ENCODE peak calls at places on chromosomes 2 and 18, in five cellular contexts. T, X, P, A and R are unnamed samples.

GRCh38 chr2:46540496-46541342 is 61.4 kb downstream of the TMEM247 start:
- DNase-seq in T (peak; percentile 77), X (peak; percentile 88), P (no peak), A (peak; percentile 60), R (peak; percentile 51)

GRCh38 chr2:50672286-50672685 is 359.6 kb downstream of the NRXN1 start:
- DNase-seq in T (no peak), X (no peak), P (no peak), A (no peak), R (no peak)

GRCh38 chr2:154697422-154698237 is 865 bp upstream of the KCNJ3 start:
- DNase-seq in T (peak; percentile 72), X (peak; percentile 70), P (no peak), A (no peak), R (peak; percentile 85)

GRCh38 chr18:68740966-68741365 is 26.1 kb upstream of the TMX3 start:
- DNase-seq in T (no peak), X (no peak), P (no peak), A (no peak), R (no peak)

GRCh38 chr2:238613610-238614009 is 186.9 kb downstream of the ASB1 start:
- DNase-seq in T (no peak), X (no peak), P (no peak), A (no peak), R (no peak)

GRCh38 chr2:72824224-72824842 is 1.5 kb downstream of the EXOC6B start:
- DNase-seq in T (no peak), X (no peak), P (peak; percentile 47), A (no peak), R (no peak)

GRCh38 chr2:189913851-189914250 is 129.6 kb downstream of the PMS1 start:
- DNase-seq in T (no peak), X (no peak), P (no peak), A (no peak), R (no peak)

GRCh38 chr2:121561617-121562268 is 31.1 kb downstream of the RNU4ATAC start:
- DNase-seq in T (no peak), X (peak; percentile 39), P (no peak), A (no peak), R (no peak)

GRCh38 chr2:234377761-234378341 is 119.0 kb downstream of the ARL4C start:
- DNase-seq in T (no peak), X (peak; percentile 35), P (no peak), A (no peak), R (peak; percentile 65)

GRCh38 chr2:100627653-100628300 is 65.0 kb downstream of the PDCL3 start:
- DNase-seq in T (no peak), X (no peak), P (no peak), A (no peak), R (no peak)

GRCh38 chr2:101520246-101520645 is 45.3 kb upstream of the RFX8 start:
- DNase-seq in T (no peak), X (peak; percentile 8), P (no peak), A (no peak), R (no peak)

GRCh38 chr18:12679183-12679786 is 21.4 kb upstream of the SPIRE1 start:
- DNase-seq in T (peak; percentile 83), X (peak; percentile 11), P (no peak), A (peak; percentile 70), R (no peak)

GRCh38 chr2:119950966-119951365 is 61.9 kb upstream of the EPB41L5 start:
- DNase-seq in T (no peak), X (no peak), P (no peak), A (no peak), R (no peak)

GRCh38 chr2:180358458-180358857 is 351.4 kb upstream of the CWC22 start:
- DNase-seq in T (no peak), X (no peak), P (no peak), A (no peak), R (no peak)

GRCh38 chr2:180360283-180360618 is 353.2 kb upstream of the CWC22 start:
- DNase-seq in T (no peak), X (no peak), P (no peak), A (no peak), R (no peak)

GRCh38 chr2:180364719-180365118 is 357.6 kb upstream of the CWC22 start:
- DNase-seq in T (no peak), X (no peak), P (no peak), A (no peak), R (no peak)

GRCh38 chr2:180356676-180357075 is 349.6 kb upstream of the CWC22 start:
- DNase-seq in T (no peak), X (no peak), P (no peak), A (no peak), R (no peak)

GRCh38 chr2:180359522-180360282 is 352.6 kb upstream of the CWC22 start:
- DNase-seq in T (no peak), X (peak; percentile 38), P (peak; percentile 8), A (no peak), R (peak; percentile 54)
- H3K27ac ChIP-seq in T (no peak overlapping the region), X (no peak overlapping the region), P (no peak overlapping the region), A (no peak overlapping the region), R (no peak overlapping the region)

GRCh38 chr2:32064713-32065112 is 1.4 kb downstream of the SPAST start:
- DNase-seq in T (no peak), X (no peak), P (no peak), A (no peak), R (no peak)
- H3K27ac ChIP-seq in T (peak overlapping the region; percentile 92), X (no peak overlapping the region), P (no peak overlapping the region), A (peak overlapping the region; percentile 88), R (no peak overlapping the region)

GRCh38 chr18:48869591-48869990 is 81.2 kb downstream of the SMAD7 start:
- DNase-seq in T (no peak), X (no peak), P (no peak), A (no peak), R (no peak)

GRCh38 chr18:48872234-48873145 is 78.3 kb downstream of the SMAD7 start:
- DNase-seq in T (no peak), X (no peak), P (no peak), A (no peak), R (no peak)

GRCh38 chr18:48874233-48874632 is 76.5 kb downstream of the SMAD7 start:
- DNase-seq in T (peak; percentile 66), X (no peak), P (no peak), A (no peak), R (no peak)

GRCh38 chr18:48868468-48869466 is 82.0 kb downstream of the SMAD7 start:
- DNase-seq in T (no peak), X (no peak), P (no peak), A (no peak), R (no peak)

GRCh38 chr18:48871391-48872166 is 79.2 kb downstream of the SMAD7 start:
- DNase-seq in T (peak; percentile 64), X (no peak), P (no peak), A (no peak), R (no peak)
- H3K27ac ChIP-seq in T (peak overlapping the region; percentile 81), X (no peak overlapping the region), P (no peak overlapping the region), A (no peak overlapping the region), R (no peak overlapping the region)

GRCh38 chr2:181904022-181904632 is 12.6 kb downstream of the ITPRID2 start:
- DNase-seq in T (no peak), X (peak; percentile 51), P (no peak), A (no peak), R (no peak)

GRCh38 chr2:181907635-181908034 is 16.1 kb downstream of the ITPRID2 start:
- DNase-seq in T (no peak), X (no peak), P (no peak), A (no peak), R (no peak)

GRCh38 chr2:181907005-181907549 is 15.5 kb downstream of the ITPRID2 start:
- DNase-seq in T (no peak), X (no peak), P (no peak), A (no peak), R (no peak)

GRCh38 chr2:181900007-181900651 is 8.6 kb downstream of the ITPRID2 start:
- DNase-seq in T (no peak), X (peak; percentile 34), P (no peak), A (no peak), R (no peak)

DNA sequence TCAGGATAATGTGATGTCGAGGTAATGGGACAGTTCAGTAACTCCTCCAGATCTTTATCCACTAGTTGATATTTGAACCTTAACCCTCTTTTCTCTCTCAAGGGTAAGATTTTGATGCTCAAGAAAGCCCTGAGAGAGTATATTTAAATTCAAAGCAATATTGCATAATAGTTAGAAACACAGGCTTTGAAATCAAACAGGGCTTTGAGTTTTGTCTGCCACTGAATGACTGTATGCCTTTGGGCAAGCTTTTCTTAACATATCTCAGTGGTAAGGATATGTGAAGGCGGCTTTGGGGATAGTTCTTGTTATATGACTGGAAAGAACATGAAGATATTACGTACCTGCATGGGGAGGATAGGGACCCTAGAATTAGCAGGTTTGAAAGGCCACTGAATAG is 11.1 kb downstream of the ITPRID2 start:
- DNase-seq in T (no peak), X (no peak), P (no peak), A (no peak), R (no peak)
- H3K27ac ChIP-seq in T (no peak overlapping the region), X (no peak overlapping the region), P (peak overlapping the region; percentile 99), A (no peak overlapping the region), R (no peak overlapping the region)

GRCh38 chr18:48134609-48135008 is 204.2 kb upstream of the SMAD2 start:
- DNase-seq in T (no peak), X (no peak), P (no peak), A (no peak), R (no peak)
- H3K27ac ChIP-seq in T (no peak overlapping the region), X (no peak overlapping the region), P (no peak overlapping the region), A (no peak overlapping the region), R (no peak overlapping the region)

DNA sequence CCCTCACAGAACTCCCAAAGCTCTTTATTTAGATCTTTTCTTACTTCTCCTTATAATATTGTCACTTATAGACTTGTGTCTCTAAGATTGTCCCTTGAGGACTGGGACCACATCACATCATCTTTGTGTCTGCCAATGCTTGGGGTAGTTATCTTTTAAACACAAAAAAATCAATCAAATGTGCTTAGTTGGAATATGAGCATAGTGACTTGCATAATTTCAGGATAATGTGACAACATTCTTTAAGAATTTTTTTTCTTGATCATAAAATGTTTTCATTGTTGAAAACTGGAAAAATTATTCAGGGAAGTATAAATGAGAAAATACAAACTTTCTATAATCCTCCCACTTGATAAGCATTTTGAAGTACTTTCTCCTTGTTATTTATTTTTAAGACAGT is 68.3 kb upstream of the ITGB6 start:
- DNase-seq in T (no peak), X (no peak), P (no peak), A (no peak), R (no peak)
- H3K27ac ChIP-seq in T (peak overlapping the region; percentile 95), X (no peak overlapping the region), P (no peak overlapping the region), A (peak overlapping the region; percentile 93), R (no peak overlapping the region)

GRCh38 chr2:224930990-224931389 is 111.3 kb downstream of the DOCK10 start:
- DNase-seq in T (no peak), X (peak; percentile 36), P (no peak), A (no peak), R (no peak)
- H3K27ac ChIP-seq in T (peak overlapping the region; percentile 93), X (no peak overlapping the region), P (no peak overlapping the region), A (no peak overlapping the region), R (no peak overlapping the region)

DNA sequence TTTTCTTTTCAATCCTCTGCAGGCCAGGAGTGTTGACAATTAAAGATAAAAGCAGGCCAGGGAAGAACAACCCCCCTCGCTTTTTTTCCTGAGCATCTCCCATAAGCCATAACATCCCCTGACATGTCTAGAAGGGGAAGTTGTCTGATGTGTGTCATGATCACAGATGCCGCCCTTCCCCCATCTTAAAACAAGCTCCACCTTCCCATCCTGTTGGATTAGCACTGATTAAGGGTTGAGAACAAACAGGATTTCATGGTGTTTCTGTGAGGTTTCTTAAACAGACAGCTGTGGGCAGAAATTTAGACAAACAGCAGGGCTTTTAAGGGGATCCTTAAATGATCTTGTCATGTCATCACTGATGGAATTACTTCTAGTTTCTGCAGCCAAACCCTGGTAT is 59.4 kb upstream of the UPP2 start:
- DNase-seq in T (no peak), X (peak; percentile 67), P (no peak), A (no peak), R (no peak)
- H3K27ac ChIP-seq in T (no peak overlapping the region), X (no peak overlapping the region), P (no peak overlapping the region), A (no peak overlapping the region), R (no peak overlapping the region)